ENCODE peak calls at places on chromosomes 4 and X, in four cellular contexts. C is HFF-Myc; O is effector memory CD4-positive, alpha-beta T cell; W is GM23248. Y is an unnamed sample.

GRCh38 chrX:57583477-57583876 is 8.3 kb upstream of the ZXDB start:
- DNase-seq in C (no peak), O (no peak), W (peak), Y (no peak)

GRCh38 chr4:70603856-70604255 is 11.8 kb downstream of the AMBN start:
- DNase-seq in C (no peak), O (no peak), W (peak), Y (peak)

GRCh38 chr4:14315129-14315528 is 687.2 kb upstream of the CPEB2 start:
- DNase-seq in C (no peak), O (no peak), W (no peak), Y (no peak)

GRCh38 chr4:37973481-37973880 is 13.3 kb downstream of the PTTG2 start:
- DNase-seq in C (no peak), O (no peak), W (no peak), Y (no peak)

GRCh38 chr4:56978750-56979303 is at the start of gene POLR2B:
- DNase-seq in C (peak), O (peak), W (peak), Y (peak)

GRCh38 chr4:96675916-96676315 is 836.0 kb downstream of the PDHA2 start:
- DNase-seq in C (no peak), O (no peak), W (no peak), Y (no peak)

GRCh38 chr4:102612824-102613366 is 111.7 kb downstream of the NFKB1 start:
- DNase-seq in C (no peak), O (peak), W (no peak), Y (no peak)

GRCh38 chr4:118326585-118326984 is 26.2 kb downstream of the PRSS12 start:
- DNase-seq in C (no peak), O (no peak), W (no peak), Y (no peak)

GRCh38 chr4:24783506-24783905 is 11.9 kb upstream of the SOD3 start:
- DNase-seq in C (no peak), O (no peak), W (no peak), Y (no peak)

GRCh38 chr4:177405508-177405907 is 36.7 kb downstream of the AGA start:
- DNase-seq in C (no peak), O (no peak), W (no peak), Y (no peak)

DNA sequence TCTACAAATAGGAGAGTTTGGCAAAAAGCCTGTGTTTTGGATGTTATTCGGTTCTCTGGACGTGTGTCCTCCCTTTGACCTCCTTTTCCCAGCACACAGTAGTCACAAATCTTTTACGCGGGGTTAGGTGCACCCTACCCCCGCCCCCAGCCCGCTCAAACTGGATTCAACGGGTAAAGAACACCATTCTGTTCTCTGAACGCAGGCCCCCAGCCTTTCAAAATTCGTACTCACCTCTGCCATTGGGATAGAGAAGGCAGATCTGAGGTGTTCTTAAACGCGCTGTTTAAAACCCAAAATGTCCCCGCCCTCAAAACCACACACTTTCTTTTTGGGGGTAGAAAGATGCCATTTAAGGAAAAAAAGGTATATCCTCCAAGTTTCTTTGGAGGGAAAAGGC is 2.7 kb downstream of the LEF1 start:
- DNase-seq in C (no peak), O (no peak), W (no peak), Y (no peak)
- H3K4me3 ChIP-seq in C (no peak), O (peak), W (no peak), Y (no peak)

DNA sequence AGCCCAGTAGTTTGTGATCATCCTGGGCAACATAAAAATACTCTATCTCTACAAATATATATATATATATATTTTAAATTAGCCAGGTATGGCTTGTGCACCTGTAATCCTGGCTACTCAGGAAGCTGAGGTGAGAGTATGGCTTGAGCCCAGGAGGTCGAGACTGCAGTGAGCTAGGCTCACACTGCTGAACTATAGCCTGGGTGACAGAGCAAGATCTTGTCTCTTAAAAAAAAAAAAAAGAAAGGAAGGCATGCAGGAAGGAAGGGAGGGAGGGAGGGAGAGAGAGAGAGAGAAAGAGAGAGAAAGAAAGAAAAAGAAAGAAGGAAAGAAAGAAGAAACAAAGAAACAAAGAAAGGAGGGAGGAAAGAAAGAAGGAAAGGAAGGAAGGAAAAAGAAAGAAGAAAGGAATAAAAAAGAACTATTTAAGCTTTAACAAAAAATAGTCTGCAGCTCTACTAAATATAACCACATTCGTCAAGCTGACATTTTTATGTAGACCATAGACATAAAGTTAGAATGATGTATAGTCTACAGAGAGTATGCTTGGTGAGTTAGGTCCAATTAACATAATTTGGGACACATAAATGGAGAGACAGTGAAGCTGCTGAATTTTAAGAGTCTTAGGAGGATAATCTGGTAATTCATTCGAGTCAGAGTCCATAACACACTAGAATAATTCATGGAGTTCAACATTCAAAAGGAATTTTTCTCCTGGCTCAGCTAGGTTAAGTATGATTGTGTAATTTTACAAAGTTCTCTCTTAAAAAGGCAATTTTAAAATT is 111.9 kb downstream of the GLRA3 start:
- DNase-seq in C (no peak), O (no peak), W (no peak), Y (no peak)
- H3K4me3 ChIP-seq in C (no peak), O (no peak), W (no peak), Y (no peak)

GRCh38 chr4:92305878-92306520 is 2.2 kb downstream of the GRID2 start:
- DNase-seq in C (no peak), O (no peak), W (no peak), Y (no peak)
- H3K4me3 ChIP-seq in C (no peak), O (no peak), W (peak), Y (peak)

GRCh38 chrX:19751068-19751467 is 136.3 kb downstream of the SH3KBP1 start:
- DNase-seq in C (no peak), O (no peak), W (peak), Y (no peak)

GRCh38 chrX:19752043-19752442 is 135.4 kb downstream of the SH3KBP1 start:
- DNase-seq in C (no peak), O (no peak), W (no peak), Y (no peak)

GRCh38 chrX:19750028-19750786 is 137.2 kb downstream of the SH3KBP1 start:
- DNase-seq in C (no peak), O (no peak), W (peak), Y (no peak)

GRCh38 chrX:19756577-19757131 is 130.7 kb downstream of the SH3KBP1 start:
- DNase-seq in C (no peak), O (no peak), W (no peak), Y (no peak)

DNA sequence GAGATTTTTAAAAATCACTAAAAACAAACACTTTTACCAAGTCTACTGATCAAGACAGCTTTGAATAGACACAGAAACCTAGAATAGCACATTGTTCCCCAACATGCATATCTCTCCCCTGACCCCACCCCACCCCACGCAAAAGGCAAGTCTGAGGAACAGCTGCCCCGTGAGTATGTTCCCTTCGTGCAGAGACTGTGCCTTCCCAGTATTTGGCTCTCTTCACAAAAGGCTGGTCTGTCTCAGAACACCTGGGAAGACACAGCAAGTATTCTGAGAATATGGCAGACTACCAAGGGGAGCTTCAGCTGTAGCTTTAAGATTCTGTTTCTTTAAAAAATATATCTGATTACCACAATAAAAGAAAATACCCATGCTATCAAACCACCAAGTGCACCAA is 134.0 kb downstream of the SH3KBP1 start:
- DNase-seq in C (no peak), O (no peak), W (no peak), Y (no peak)
- H3K4me3 ChIP-seq in C (no peak), O (no peak), W (no peak), Y (no peak)

GRCh38 chr4:186901850-186902249 is 178.2 kb upstream of the FAT1 start:
- DNase-seq in C (no peak), O (no peak), W (no peak), Y (no peak)

GRCh38 chr4:186904104-186904503 is 180.4 kb upstream of the FAT1 start:
- DNase-seq in C (peak), O (no peak), W (peak), Y (peak)

GRCh38 chr4:186900232-186900900 is 176.7 kb upstream of the FAT1 start:
- DNase-seq in C (no peak), O (no peak), W (peak), Y (peak)

GRCh38 chr4:186900980-186901379 is 177.3 kb upstream of the FAT1 start:
- DNase-seq in C (no peak), O (no peak), W (no peak), Y (no peak)

DNA sequence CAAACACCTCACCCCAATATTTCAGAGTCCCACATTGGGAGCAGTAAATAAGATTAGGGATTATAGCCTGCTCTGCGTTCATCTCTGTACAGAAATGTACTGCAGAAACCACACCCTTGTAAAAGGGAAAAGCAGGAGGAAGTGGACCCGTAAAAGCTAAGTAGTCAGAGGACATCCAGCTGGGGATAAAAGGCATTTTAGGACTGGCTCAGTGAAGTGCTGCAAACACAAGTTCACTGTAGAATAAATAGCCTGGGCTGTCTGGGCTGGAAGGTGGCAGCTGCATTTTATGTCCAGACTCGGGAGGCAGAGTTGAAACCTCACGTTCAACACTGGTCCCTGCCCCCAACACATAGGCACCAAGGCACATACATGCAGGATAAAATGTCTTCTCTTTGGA is 178.7 kb upstream of the FAT1 start:
- DNase-seq in C (no peak), O (no peak), W (no peak), Y (no peak)
- H3K4me3 ChIP-seq in C (no peak), O (no peak), W (no peak), Y (no peak)